ENCODE peak calls at places on chromosomes 6 and 20, in ten cellular contexts. One of them, this sample, is unnamed.
A peak's percentile ranks its signal among the peaks of the same experiment; 100 is the strongest.

GRCh38 chr6:33746036-33746600 is 587 bp downstream of the IP6K3 start:
- DNase-seq in MM.1S: no peak
- DNase-seq in IMR-90: peak; percentile 61
- DNase-seq in left lung: no peak
- DNase-seq in tibial nerve: peak; percentile 11
- DNase-seq in SK-N-SH: peak; percentile 63
- DNase-seq in right lobe of liver: no peak
- DNase-seq in CD4-positive, alpha-beta memory T cell: no peak
- DNase-seq in GM23338: peak; percentile 42
- DNase-seq in ovary: no peak
- DNase-seq in this sample: no peak

GRCh38 chr6:26115226-26115625 is 28.0 kb downstream of the HFE start:
- DNase-seq in SK-N-SH: no peak
- DNase-seq in ovary: no peak
- DNase-seq in tibial nerve: no peak
- DNase-seq in IMR-90: no peak
- DNase-seq in CD4-positive, alpha-beta memory T cell: no peak
- DNase-seq in right lobe of liver: no peak
- DNase-seq in MM.1S: no peak
- DNase-seq in left lung: no peak
- DNase-seq in GM23338: no peak
- DNase-seq in this sample: no peak

GRCh38 chr6:55678330-55679224 is 99.6 kb upstream of the HMGCLL1 start:
- DNase-seq in MM.1S: no peak
- DNase-seq in tibial nerve: no peak
- DNase-seq in GM23338: no peak
- DNase-seq in ovary: no peak
- DNase-seq in SK-N-SH: peak; percentile 10
- DNase-seq in right lobe of liver: no peak
- DNase-seq in left lung: no peak
- DNase-seq in CD4-positive, alpha-beta memory T cell: no peak
- DNase-seq in IMR-90: peak; percentile 25
- DNase-seq in this sample: no peak

GRCh38 chr6:118650500-118651281 is 700 bp downstream of the CEP85L start:
- DNase-seq in tibial nerve: peak; percentile 40
- DNase-seq in right lobe of liver: peak; percentile 59
- DNase-seq in ovary: peak; percentile 58
- DNase-seq in MM.1S: peak; percentile 31
- DNase-seq in left lung: peak; percentile 63
- DNase-seq in GM23338: peak; percentile 74
- DNase-seq in SK-N-SH: peak; percentile 77
- DNase-seq in IMR-90: peak; percentile 48
- DNase-seq in CD4-positive, alpha-beta memory T cell: peak; percentile 46
- DNase-seq in this sample: no peak

GRCh38 chr20:53676987-53677386 is 83.3 kb upstream of the ZNF217 start:
- DNase-seq in IMR-90: no peak
- DNase-seq in SK-N-SH: no peak
- DNase-seq in ovary: no peak
- DNase-seq in right lobe of liver: no peak
- DNase-seq in CD4-positive, alpha-beta memory T cell: no peak
- DNase-seq in MM.1S: no peak
- DNase-seq in tibial nerve: no peak
- DNase-seq in GM23338: no peak
- DNase-seq in left lung: no peak
- DNase-seq in this sample: no peak

GRCh38 chr6:42506070-42506469 is 54.3 kb upstream of the TRERF1 start:
- DNase-seq in left lung: no peak
- DNase-seq in tibial nerve: no peak
- DNase-seq in ovary: no peak
- DNase-seq in right lobe of liver: no peak
- DNase-seq in GM23338: no peak
- DNase-seq in IMR-90: no peak
- DNase-seq in MM.1S: no peak
- DNase-seq in SK-N-SH: no peak
- DNase-seq in CD4-positive, alpha-beta memory T cell: no peak
- DNase-seq in this sample: no peak

GRCh38 chr6:149508485-149508884 is 23.7 kb upstream of the ZC3H12D start:
- DNase-seq in GM23338: no peak
- DNase-seq in SK-N-SH: no peak
- DNase-seq in MM.1S: no peak
- DNase-seq in IMR-90: no peak
- DNase-seq in ovary: no peak
- DNase-seq in left lung: no peak
- DNase-seq in right lobe of liver: no peak
- DNase-seq in CD4-positive, alpha-beta memory T cell: peak; percentile 79
- DNase-seq in tibial nerve: no peak
- DNase-seq in this sample: no peak

GRCh38 chr6:73134588-73134987 is 90.7 kb downstream of the KHDC1L start:
- DNase-seq in GM23338: peak; percentile 92
- DNase-seq in ovary: no peak
- DNase-seq in left lung: no peak
- DNase-seq in SK-N-SH: peak; percentile 14
- DNase-seq in tibial nerve: no peak
- DNase-seq in MM.1S: no peak
- DNase-seq in IMR-90: peak; percentile 34
- DNase-seq in right lobe of liver: peak; percentile 46
- DNase-seq in CD4-positive, alpha-beta memory T cell: no peak
- DNase-seq in this sample: no peak

GRCh38 chr6:158321960-158322359 is 9.7 kb downstream of the TULP4 start:
- DNase-seq in ovary: no peak
- DNase-seq in CD4-positive, alpha-beta memory T cell: no peak
- DNase-seq in left lung: no peak
- DNase-seq in right lobe of liver: no peak
- DNase-seq in SK-N-SH: no peak
- DNase-seq in MM.1S: no peak
- DNase-seq in GM23338: no peak
- DNase-seq in IMR-90: peak; percentile 77
- DNase-seq in tibial nerve: no peak
- DNase-seq in this sample: no peak

GRCh38 chr20:22410556-22411130 is 173.7 kb downstream of the FOXA2 start:
- DNase-seq in right lobe of liver: no peak
- DNase-seq in CD4-positive, alpha-beta memory T cell: no peak
- DNase-seq in IMR-90: no peak
- DNase-seq in left lung: no peak
- DNase-seq in tibial nerve: no peak
- DNase-seq in ovary: no peak
- DNase-seq in MM.1S: no peak
- DNase-seq in SK-N-SH: no peak
- DNase-seq in GM23338: peak; percentile 18
- DNase-seq in this sample: no peak

GRCh38 chr20:10647471-10647870 is 26.3 kb downstream of the JAG1 start:
- DNase-seq in IMR-90: no peak
- DNase-seq in ovary: peak; percentile 1
- DNase-seq in left lung: no peak
- DNase-seq in SK-N-SH: peak; percentile 61
- DNase-seq in CD4-positive, alpha-beta memory T cell: no peak
- DNase-seq in GM23338: peak; percentile 70
- DNase-seq in MM.1S: no peak
- DNase-seq in tibial nerve: peak; percentile 60
- DNase-seq in right lobe of liver: no peak
- DNase-seq in this sample: no peak

GRCh38 chr6:68633654-68634502 is 1.2 kb upstream of the ADGRB3 start:
- DNase-seq in left lung: no peak
- DNase-seq in CD4-positive, alpha-beta memory T cell: no peak
- DNase-seq in ovary: no peak
- DNase-seq in tibial nerve: no peak
- DNase-seq in MM.1S: peak; percentile 13
- DNase-seq in GM23338: no peak
- DNase-seq in right lobe of liver: no peak
- DNase-seq in SK-N-SH: peak; percentile 12
- DNase-seq in IMR-90: no peak
- DNase-seq in this sample: no peak
- H3K4me3 ChIP-seq in left lung: peak overlapping the region; percentile 47
- H3K4me3 ChIP-seq in CD4-positive, alpha-beta memory T cell: peak overlapping the region; percentile 24
- H3K4me3 ChIP-seq in ovary: peak overlapping the region; percentile 62
- H3K4me3 ChIP-seq in tibial nerve: peak overlapping the region; percentile 60
- H3K4me3 ChIP-seq in MM.1S: peak overlapping the region; percentile 88
- H3K4me3 ChIP-seq in GM23338: peak overlapping the region; percentile 85
- H3K4me3 ChIP-seq in right lobe of liver: peak overlapping the region; percentile 56
- H3K4me3 ChIP-seq in SK-N-SH: peak overlapping the region; percentile 64
- H3K4me3 ChIP-seq in IMR-90: peak overlapping the region; percentile 72
- H3K4me3 ChIP-seq in this sample: peak overlapping the region; percentile 69

GRCh38 chr6:8017705-8018104 is 46.5 kb downstream of the BLOC1S5 start:
- DNase-seq in MM.1S: no peak
- DNase-seq in tibial nerve: no peak
- DNase-seq in ovary: no peak
- DNase-seq in CD4-positive, alpha-beta memory T cell: no peak
- DNase-seq in right lobe of liver: no peak
- DNase-seq in GM23338: no peak
- DNase-seq in IMR-90: no peak
- DNase-seq in SK-N-SH: no peak
- DNase-seq in left lung: no peak
- DNase-seq in this sample: no peak
- H3K4me3 ChIP-seq in MM.1S: peak overlapping the region; percentile 54
- H3K4me3 ChIP-seq in tibial nerve: no peak overlapping the region
- H3K4me3 ChIP-seq in ovary: no peak overlapping the region
- H3K4me3 ChIP-seq in CD4-positive, alpha-beta memory T cell: no peak overlapping the region
- H3K4me3 ChIP-seq in right lobe of liver: no peak overlapping the region
- H3K4me3 ChIP-seq in GM23338: no peak overlapping the region
- H3K4me3 ChIP-seq in IMR-90: no peak overlapping the region
- H3K4me3 ChIP-seq in SK-N-SH: no peak overlapping the region
- H3K4me3 ChIP-seq in left lung: no peak overlapping the region
- H3K4me3 ChIP-seq in this sample: no peak overlapping the region

DNA sequence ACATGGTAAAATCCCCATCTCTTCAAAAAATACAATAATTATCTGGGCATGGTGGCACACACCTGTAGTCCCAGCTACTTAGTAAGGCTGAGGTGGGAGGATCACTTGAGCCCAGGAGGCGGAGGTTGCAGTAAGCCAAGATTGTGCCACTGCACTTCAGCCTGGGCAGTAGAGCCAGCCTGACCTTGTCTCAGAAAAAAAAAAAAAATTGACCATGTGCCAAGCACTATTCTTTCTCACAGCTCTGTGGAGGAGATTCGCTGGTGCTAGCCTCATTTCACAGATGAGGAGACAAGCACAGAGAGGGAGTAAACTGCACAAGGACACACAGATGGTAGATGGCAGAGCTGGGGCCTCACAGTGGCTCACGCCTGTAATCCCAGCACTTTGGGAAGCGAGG is 131.8 kb upstream of the JARID2 start:
- DNase-seq in GM23338: no peak
- DNase-seq in IMR-90: no peak
- DNase-seq in MM.1S: no peak
- DNase-seq in right lobe of liver: no peak
- DNase-seq in ovary: no peak
- DNase-seq in left lung: no peak
- DNase-seq in CD4-positive, alpha-beta memory T cell: no peak
- DNase-seq in SK-N-SH: no peak
- DNase-seq in tibial nerve: no peak
- DNase-seq in this sample: no peak
- H3K4me3 ChIP-seq in GM23338: no peak overlapping the region
- H3K4me3 ChIP-seq in IMR-90: no peak overlapping the region
- H3K4me3 ChIP-seq in MM.1S: no peak overlapping the region
- H3K4me3 ChIP-seq in right lobe of liver: no peak overlapping the region
- H3K4me3 ChIP-seq in ovary: no peak overlapping the region
- H3K4me3 ChIP-seq in left lung: no peak overlapping the region
- H3K4me3 ChIP-seq in CD4-positive, alpha-beta memory T cell: no peak overlapping the region
- H3K4me3 ChIP-seq in SK-N-SH: no peak overlapping the region
- H3K4me3 ChIP-seq in tibial nerve: no peak overlapping the region
- H3K4me3 ChIP-seq in this sample: no peak overlapping the region

GRCh38 chr20:45944965-45945677 is 10.6 kb downstream of the PCIF1 start:
- DNase-seq in IMR-90: no peak
- DNase-seq in right lobe of liver: no peak
- DNase-seq in GM23338: peak; percentile 27
- DNase-seq in tibial nerve: no peak
- DNase-seq in MM.1S: no peak
- DNase-seq in ovary: no peak
- DNase-seq in CD4-positive, alpha-beta memory T cell: no peak
- DNase-seq in SK-N-SH: no peak
- DNase-seq in left lung: no peak
- DNase-seq in this sample: no peak

GRCh38 chr20:45946149-45946970 is 11.9 kb downstream of the PCIF1 start:
- DNase-seq in MM.1S: no peak
- DNase-seq in SK-N-SH: no peak
- DNase-seq in left lung: peak; percentile 79
- DNase-seq in IMR-90: no peak
- DNase-seq in right lobe of liver: peak; percentile 90
- DNase-seq in GM23338: no peak
- DNase-seq in ovary: peak; percentile 78
- DNase-seq in tibial nerve: peak; percentile 88
- DNase-seq in CD4-positive, alpha-beta memory T cell: peak; percentile 21
- DNase-seq in this sample: peak; percentile 95

GRCh38 chr20:45943613-45944012 is 9.1 kb downstream of the PCIF1 start:
- DNase-seq in left lung: no peak
- DNase-seq in tibial nerve: no peak
- DNase-seq in right lobe of liver: no peak
- DNase-seq in ovary: no peak
- DNase-seq in SK-N-SH: no peak
- DNase-seq in MM.1S: no peak
- DNase-seq in CD4-positive, alpha-beta memory T cell: no peak
- DNase-seq in IMR-90: no peak
- DNase-seq in GM23338: no peak
- DNase-seq in this sample: no peak

GRCh38 chr20:45945678-45946148 is 11.2 kb downstream of the PCIF1 start:
- DNase-seq in right lobe of liver: no peak
- DNase-seq in left lung: no peak
- DNase-seq in CD4-positive, alpha-beta memory T cell: no peak
- DNase-seq in SK-N-SH: no peak
- DNase-seq in MM.1S: no peak
- DNase-seq in ovary: peak; percentile 58
- DNase-seq in IMR-90: peak; percentile 21
- DNase-seq in GM23338: no peak
- DNase-seq in tibial nerve: no peak
- DNase-seq in this sample: no peak

GRCh38 chr20:45944151-45944964 is 9.9 kb downstream of the PCIF1 start:
- DNase-seq in ovary: no peak
- DNase-seq in CD4-positive, alpha-beta memory T cell: no peak
- DNase-seq in SK-N-SH: no peak
- DNase-seq in MM.1S: no peak
- DNase-seq in tibial nerve: no peak
- DNase-seq in GM23338: no peak
- DNase-seq in right lobe of liver: no peak
- DNase-seq in IMR-90: no peak
- DNase-seq in left lung: no peak
- DNase-seq in this sample: no peak
- H3K4me3 ChIP-seq in ovary: no peak overlapping the region
- H3K4me3 ChIP-seq in CD4-positive, alpha-beta memory T cell: no peak overlapping the region
- H3K4me3 ChIP-seq in SK-N-SH: no peak overlapping the region
- H3K4me3 ChIP-seq in MM.1S: no peak overlapping the region
- H3K4me3 ChIP-seq in tibial nerve: no peak overlapping the region
- H3K4me3 ChIP-seq in GM23338: no peak overlapping the region
- H3K4me3 ChIP-seq in right lobe of liver: no peak overlapping the region
- H3K4me3 ChIP-seq in IMR-90: no peak overlapping the region
- H3K4me3 ChIP-seq in left lung: no peak overlapping the region
- H3K4me3 ChIP-seq in this sample: no peak overlapping the region